ENCODE peak calls at places on chromosomes 2 and 18, in eight cellular contexts. J is left ventricle myocardium inferior, N is dorsolateral prefrontal cortex, P is AG04450, I is esophagus squamous epithelium, D is transverse colon, M is HFF-Myc, E is OCI-LY7. K is an unnamed sample.
A peak's percentile ranks its signal among the peaks of the same experiment; 100 is the strongest.

GRCh38 chr2:164920430-164920829 is 34.9 kb downstream of the SLC38A11 start:
- DNase-seq in J (no peak), N (no peak), P (peak; percentile 81), I (no peak), D (no peak), M (peak; percentile 67), E (no peak), K (peak; percentile 86)

GRCh38 chr18:48929951-48930713 is 20.6 kb downstream of the SMAD7 start:
- DNase-seq in J (no peak), N (no peak), P (no peak), I (no peak), D (peak; percentile 88), M (no peak), E (no peak), K (peak; percentile 72)

GRCh38 chr2:128322651-128323491 is 4.2 kb upstream of the HS6ST1 start:
- DNase-seq in J (no peak), N (no peak), P (no peak), I (no peak), D (no peak), M (no peak), E (no peak), K (no peak)

GRCh38 chr18:11899063-11899462 is 9.1 kb downstream of the MPPE1 start:
- DNase-seq in J (no peak), N (no peak), P (no peak), I (no peak), D (no peak), M (no peak), E (no peak), K (no peak)

GRCh38 chr2:173218331-173219056 is 136.2 kb upstream of the CDCA7 start:
- DNase-seq in J (no peak), N (no peak), P (no peak), I (no peak), D (no peak), M (no peak), E (no peak), K (peak; percentile 12)

GRCh38 chr2:141021611-141022010 is 1109.2 kb downstream of the LRP1B start:
- DNase-seq in J (no peak), N (no peak), P (no peak), I (no peak), D (no peak), M (no peak), E (no peak), K (no peak)

GRCh38 chr2:85259101-85259590 is 68.6 kb downstream of the TGOLN2 start:
- DNase-seq in J (no peak), N (no peak), P (peak; percentile 38), I (no peak), D (no peak), M (no peak), E (no peak), K (peak; percentile 59)

GRCh38 chr2:239039479-239039861 is 191.6 kb downstream of the TWIST2 start:
- DNase-seq in J (no peak), N (peak; percentile 88), P (no peak), I (no peak), D (no peak), M (no peak), E (no peak), K (no peak)

GRCh38 chr18:35549515-35549914 is 32.0 kb upstream of the GALNT1 start:
- DNase-seq in J (no peak), N (no peak), P (no peak), I (no peak), D (no peak), M (no peak), E (no peak), K (no peak)

GRCh38 chr2:61090386-61090921 is 24.8 kb downstream of the SANBR start:
- DNase-seq in J (no peak), N (no peak), P (peak; percentile 7), I (no peak), D (no peak), M (no peak), E (no peak), K (no peak)

GRCh38 chr2:162328424-162329157 is 10.1 kb upstream of the IFIH1 start:
- DNase-seq in J (no peak), N (no peak), P (no peak), I (no peak), D (no peak), M (no peak), E (no peak), K (no peak)

GRCh38 chr18:42341423-42341822 is 386.4 kb downstream of the PIK3C3 start:
- DNase-seq in J (no peak), N (no peak), P (no peak), I (no peak), D (no peak), M (no peak), E (no peak), K (no peak)

GRCh38 chr2:211495339-211495738 is 938.9 kb downstream of the CPS1 start:
- DNase-seq in J (no peak), N (no peak), P (no peak), I (no peak), D (no peak), M (no peak), E (no peak), K (no peak)

GRCh38 chr2:146209842-146210275 is 1635.0 kb upstream of the ACVR2A start:
- DNase-seq in J (no peak), N (no peak), P (no peak), I (no peak), D (no peak), M (no peak), E (no peak), K (no peak)

GRCh38 chr2:154507186-154507585 is 191.3 kb upstream of the KCNJ3 start:
- DNase-seq in J (no peak), N (no peak), P (no peak), I (no peak), D (no peak), M (no peak), E (no peak), K (no peak)

GRCh38 chr2:45300026-45300750 is 290.9 kb upstream of the SIX2 start:
- DNase-seq in J (no peak), N (no peak), P (no peak), I (no peak), D (peak; percentile 54), M (no peak), E (peak; percentile 61), K (no peak)

GRCh38 chr2:132497591-132497990 is 81.0 kb downstream of the GPR39 start:
- DNase-seq in J (no peak), N (no peak), P (no peak), I (no peak), D (no peak), M (no peak), E (no peak), K (no peak)

GRCh38 chr2:55914786-55915185 is 8.8 kb downstream of the EFEMP1 start:
- DNase-seq in J (no peak), N (no peak), P (no peak), I (no peak), D (no peak), M (no peak), E (no peak), K (no peak)

GRCh38 chr2:193517615-193518014 is 1322.9 kb upstream of the TMEFF2 start:
- DNase-seq in J (no peak), N (no peak), P (no peak), I (no peak), D (no peak), M (no peak), E (no peak), K (no peak)

GRCh38 chr2:66432801-66433694 is 1.9 kb upstream of the MEIS1 start:
- DNase-seq in J (peak; percentile 88), N (peak; percentile 92), P (peak; percentile 94), I (no peak), D (peak; percentile 70), M (peak; percentile 90), E (no peak), K (peak; percentile 96)

GRCh38 chr2:20671036-20671735 is 4.2 kb downstream of the GDF7 start:
- DNase-seq in J (no peak), N (no peak), P (no peak), I (no peak), D (no peak), M (no peak), E (no peak), K (no peak)
- H3K4me3 ChIP-seq in J (peak overlapping the region; percentile 67), N (no peak overlapping the region), P (no peak overlapping the region), I (peak overlapping the region; percentile 11), D (no peak overlapping the region), M (no peak overlapping the region), E (no peak overlapping the region), K (no peak overlapping the region)

DNA sequence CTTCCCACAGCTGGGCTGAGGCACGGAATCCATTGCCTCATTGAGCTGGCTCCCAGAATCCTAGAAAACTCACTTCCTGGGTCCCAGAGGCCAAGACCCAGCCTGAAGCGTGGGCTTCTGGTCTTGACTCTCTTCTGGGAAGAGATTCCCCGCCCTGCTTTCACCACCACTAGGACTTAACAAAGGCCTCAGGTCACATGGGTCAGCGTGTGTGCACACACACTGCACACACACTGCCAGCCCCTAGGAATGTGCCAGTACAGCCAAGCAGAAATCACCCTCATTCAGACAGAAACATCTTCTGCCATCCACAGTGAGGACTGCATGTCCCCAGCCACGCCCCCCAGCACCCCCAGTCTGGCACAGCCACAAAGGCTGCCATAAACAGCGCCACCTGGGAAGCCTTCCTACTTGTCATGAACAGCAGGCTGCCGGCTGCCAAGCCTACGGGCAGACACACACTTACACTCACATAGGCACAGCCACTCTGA is 165.7 kb downstream of the TNS1 start:
- DNase-seq in J (peak; percentile 89), N (peak; percentile 86), P (no peak), I (no peak), D (peak; percentile 71), M (no peak), E (no peak), K (peak; percentile 20)
- TF ChIP-seq CTCF in J (peak; percentile 41), N (no peak), P (peak; percentile 17), I (no peak), D (no peak), M (peak; percentile 25), E (no peak), K (peak; percentile 25)

GRCh38 chr2:188430705-188431104 is 139.0 kb downstream of the GULP1 start:
- DNase-seq in J (no peak), N (no peak), P (no peak), I (no peak), D (no peak), M (no peak), E (no peak), K (no peak)

GRCh38 chr2:188422726-188423125 is 131.1 kb downstream of the GULP1 start:
- DNase-seq in J (no peak), N (no peak), P (no peak), I (no peak), D (no peak), M (no peak), E (no peak), K (no peak)

GRCh38 chr2:188425266-188425665 is 133.6 kb downstream of the GULP1 start:
- DNase-seq in J (no peak), N (no peak), P (no peak), I (no peak), D (no peak), M (no peak), E (no peak), K (peak; percentile 33)

DNA sequence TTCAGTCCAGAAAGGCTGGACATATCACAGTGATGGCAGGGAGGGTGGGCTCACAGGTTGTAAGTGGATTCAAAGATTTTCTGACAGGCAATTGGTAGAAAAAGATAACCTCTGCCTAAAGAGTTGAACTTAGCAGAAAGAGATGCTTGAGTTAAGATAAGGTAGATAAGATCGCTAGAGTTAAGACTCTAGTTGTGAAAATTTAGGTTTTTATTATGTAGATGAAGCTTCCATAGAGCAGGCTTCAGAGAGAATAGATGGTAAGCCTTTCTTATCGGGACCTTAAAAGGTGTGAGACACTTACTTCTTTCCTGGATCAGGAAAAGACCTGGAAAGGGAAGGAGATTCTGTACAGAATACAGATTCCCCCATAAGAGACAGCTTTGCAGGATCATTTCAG is 134.4 kb downstream of the GULP1 start:
- DNase-seq in J (no peak), N (no peak), P (no peak), I (no peak), D (no peak), M (no peak), E (no peak), K (no peak)
- H3K4me3 ChIP-seq in J (no peak overlapping the region), N (no peak overlapping the region), P (no peak overlapping the region), I (no peak overlapping the region), D (no peak overlapping the region), M (no peak overlapping the region), E (no peak overlapping the region), K (no peak overlapping the region)

GRCh38 chr2:9644603-9645002 is 13.8 kb upstream of the YWHAQ start:
- DNase-seq in J (no peak), N (no peak), P (no peak), I (no peak), D (no peak), M (no peak), E (no peak), K (no peak)
- TF ChIP-seq CTCF in J (no peak), N (no peak), P (no peak), I (no peak), D (no peak), M (no peak), E (no peak), K (no peak)

K was measured in astrocyte of the spinal cord.